ENCODE peak calls at places on chromosome 15, in four cellular contexts. M is HepG2, X is WTC11, H is GM12878. Q is an unnamed sample.

GRCh38 chr15:79089331-79089889 is 1.2 kb downstream of the RASGRF1 start:
- DNase-seq in M (no peak), X (peak), H (no peak), Q (no peak)

GRCh38 chr15:74275957-74276356 is 39.8 kb downstream of the CCDC33 start:
- DNase-seq in M (no peak), X (peak), H (no peak), Q (peak)

GRCh38 chr15:75862796-75863195 is 19.5 kb downstream of the UBE2Q2 start:
- DNase-seq in M (no peak), X (no peak), H (no peak), Q (no peak)

GRCh38 chr15:51776952-51777574 is 25.7 kb downstream of the TMOD2 start:
- DNase-seq in M (peak), X (peak), H (peak), Q (peak)

GRCh38 chr15:75808563-75808962 is 34.7 kb upstream of the UBE2Q2 start:
- DNase-seq in M (no peak), X (no peak), H (no peak), Q (no peak)

GRCh38 chr15:33125883-33126535 is 68.5 kb downstream of the FMN1 start:
- DNase-seq in M (no peak), X (no peak), H (no peak), Q (no peak)

GRCh38 chr15:68674975-68675374 is 96.2 kb downstream of the CORO2B start:
- DNase-seq in M (no peak), X (no peak), H (peak), Q (no peak)

GRCh38 chr15:41417418-41417811 is 520 bp downstream of the RTF1 start:
- DNase-seq in M (no peak), X (no peak), H (no peak), Q (peak)

GRCh38 chr15:39592500-39592899 is 11.6 kb downstream of the THBS1 start:
- DNase-seq in M (no peak), X (no peak), H (no peak), Q (no peak)

GRCh38 chr15:36682091-36682490 is 102.7 kb downstream of the CDIN1 start:
- DNase-seq in M (no peak), X (no peak), H (no peak), Q (no peak)

GRCh38 chr15:68447976-68448755 is 16.2 kb upstream of the ITGA11 start:
- DNase-seq in M (no peak), X (no peak), H (no peak), Q (no peak)

GRCh38 chr15:69410290-69410874 is 3.8 kb upstream of the KIF23 start:
- DNase-seq in M (peak), X (peak), H (no peak), Q (no peak)

GRCh38 chr15:26891448-26891881 is 24.6 kb downstream of the GABRA5 start:
- DNase-seq in M (peak), X (peak), H (no peak), Q (peak)

GRCh38 chr15:74780983-74781672 is 752 bp upstream of the CSK start:
- DNase-seq in M (no peak), X (no peak), H (no peak), Q (no peak)

GRCh38 chr15:59148160-59148810 is 43.3 kb downstream of the CCNB2 start:
- DNase-seq in M (no peak), X (no peak), H (no peak), Q (no peak)

GRCh38 chr15:37037256-37037655 is 63.1 kb downstream of the MEIS2 start:
- DNase-seq in M (no peak), X (no peak), H (no peak), Q (no peak)

GRCh38 chr15:64343841-64344240 is 12.1 kb downstream of the CSNK1G1 start:
- DNase-seq in M (no peak), X (no peak), H (no peak), Q (no peak)
- TF ChIP-seq CBFB in M (no peak), X (no peak), H (no peak), Q (no peak)

DNA sequence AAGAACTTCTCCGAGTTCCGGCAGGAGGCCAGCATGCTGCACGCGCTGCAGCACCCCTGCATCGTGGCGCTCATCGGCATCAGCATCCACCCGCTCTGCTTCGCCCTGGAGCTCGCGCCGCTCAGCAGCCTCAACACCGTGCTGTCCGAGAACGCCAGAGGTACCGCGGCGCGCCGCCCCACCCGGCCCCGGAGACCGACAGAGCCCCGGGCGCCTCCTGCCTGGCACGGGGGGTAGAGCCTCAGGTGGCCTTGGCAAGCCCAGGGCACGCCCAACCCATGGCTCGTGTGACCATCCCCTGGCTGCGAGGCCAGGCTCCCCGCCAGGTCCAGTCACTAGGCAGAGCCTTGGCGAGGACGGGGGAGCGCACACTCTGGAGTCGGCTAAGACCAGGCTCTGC is 134.1 kb downstream of the LRRK1 start:
- DNase-seq in M (no peak), X (no peak), H (no peak), Q (no peak)
- TF ChIP-seq SP1 in M (no peak), X (no peak), H (no peak), Q (no peak)

GRCh38 chr15:85603160-85603559 is 191.6 kb downstream of the KLHL25 start:
- DNase-seq in M (no peak), X (no peak), H (no peak), Q (no peak)

GRCh38 chr15:85606721-85607120 is 188.0 kb downstream of the KLHL25 start:
- DNase-seq in M (no peak), X (no peak), H (no peak), Q (no peak)

GRCh38 chr15:85603703-85604102 is 191.0 kb downstream of the KLHL25 start:
- DNase-seq in M (no peak), X (no peak), H (no peak), Q (no peak)

GRCh38 chr15:85607141-85607806 is 187.5 kb downstream of the KLHL25 start:
- DNase-seq in M (peak), X (no peak), H (no peak), Q (no peak)

GRCh38 chr15:85604194-85604593 is 190.5 kb downstream of the KLHL25 start:
- DNase-seq in M (no peak), X (no peak), H (no peak), Q (no peak)
- TF ChIP-seq CBFB in M (no peak), X (no peak), H (no peak), Q (no peak)

GRCh38 chr15:88835119-88835518 is 31.9 kb downstream of the ACAN start:
- DNase-seq in M (no peak), X (no peak), H (no peak), Q (no peak)

GRCh38 chr15:88833688-88834087 is 30.5 kb downstream of the ACAN start:
- DNase-seq in M (no peak), X (no peak), H (no peak), Q (no peak)

GRCh38 chr15:88834211-88834812 is 31.1 kb downstream of the ACAN start:
- DNase-seq in M (no peak), X (peak), H (no peak), Q (peak)

GRCh38 chr15:88833196-88833595 is 30.0 kb downstream of the ACAN start:
- DNase-seq in M (no peak), X (no peak), H (no peak), Q (no peak)

DNA sequence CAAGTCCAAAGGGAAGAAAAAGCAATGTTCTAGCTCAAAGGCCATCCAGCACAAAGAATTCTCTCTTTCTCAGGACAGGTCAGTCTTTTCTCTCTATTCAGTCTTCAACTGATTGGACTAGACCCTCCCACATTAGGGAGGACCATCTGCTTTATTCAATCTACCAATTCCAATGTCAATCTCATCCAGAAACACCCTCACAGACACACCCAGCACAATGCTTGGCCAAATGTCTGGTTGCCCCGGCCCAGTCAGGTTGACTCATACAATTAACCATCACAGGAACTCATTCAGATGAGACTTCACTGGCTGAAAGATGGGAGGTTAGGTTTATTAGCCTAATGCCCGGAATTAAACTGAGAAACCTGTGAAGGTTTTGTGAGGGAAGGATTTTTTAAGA is 32.4 kb downstream of the ACAN start:
- DNase-seq in M (no peak), X (no peak), H (no peak), Q (no peak)
- TF ChIP-seq SP1 in M (no peak), X (no peak), H (no peak), Q (no peak)

GRCh38 chr15:48868549-48868948 is 9.4 kb upstream of the EID1 start:
- DNase-seq in M (no peak), X (no peak), H (no peak), Q (no peak)
- TF ChIP-seq CBFB in M (no peak), X (no peak), H (no peak), Q (no peak)

GRCh38 chr15:71050461-71050860 is 64.8 kb upstream of the THSD4 start:
- DNase-seq in M (no peak), X (no peak), H (no peak), Q (no peak)

GRCh38 chr15:71051539-71051938 is 63.7 kb upstream of the THSD4 start:
- DNase-seq in M (no peak), X (no peak), H (no peak), Q (no peak)

GRCh38 chr15:71052356-71052755 is 62.9 kb upstream of the THSD4 start:
- DNase-seq in M (no peak), X (no peak), H (no peak), Q (no peak)

GRCh38 chr15:71049706-71050422 is 65.4 kb upstream of the THSD4 start:
- DNase-seq in M (no peak), X (peak), H (no peak), Q (no peak)

GRCh38 chr15:71048913-71049675 is 66.2 kb upstream of the THSD4 start:
- DNase-seq in M (no peak), X (no peak), H (no peak), Q (no peak)
- TF ChIP-seq SP1 in M (no peak), X (no peak), H (no peak), Q (no peak)

DNA sequence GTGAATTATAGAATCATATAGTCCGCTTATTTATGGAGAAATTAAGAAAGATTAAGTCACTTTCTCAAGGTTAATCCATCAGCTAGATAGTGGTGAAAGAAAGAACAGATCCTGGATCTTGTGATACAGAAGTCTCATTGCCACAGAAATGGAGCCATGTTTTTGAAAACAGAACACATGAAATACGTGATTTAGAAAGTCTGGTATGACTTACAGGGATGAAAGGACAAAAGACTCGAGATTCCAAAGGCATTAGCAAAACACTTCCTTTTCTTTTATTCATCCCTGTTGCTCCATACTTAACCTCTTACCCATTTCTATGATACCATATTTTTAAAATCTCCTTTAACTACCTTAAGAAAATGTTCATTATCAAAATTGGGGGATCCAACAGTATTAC is 40.0 kb upstream of the TEX9 start:
- DNase-seq in M (no peak), X (no peak), H (no peak), Q (no peak)
- TF ChIP-seq CBFB in M (no peak), X (no peak), H (no peak), Q (no peak)

GRCh38 chr15:60460931-60461330 is 18.0 kb downstream of the ICE2 start:
- DNase-seq in M (no peak), X (no peak), H (no peak), Q (no peak)
- TF ChIP-seq SP1 in M (no peak), X (no peak), H (no peak), Q (no peak)